ENCODE peak calls at places on chromosome X, in six cellular contexts. O, R, X, I, M and D are unnamed samples.

GRCh38 chrX:46676399-46677351 is 82.2 kb downstream of the SLC9A7 start:
- DNase-seq in M (no peak), X (no peak), R (no peak), I (no peak), O (no peak), D (no peak)

GRCh38 chrX:134908235-134908834 is 82.5 kb upstream of the SMIM10 start:
- DNase-seq in I (no peak), O (no peak), X (no peak), M (no peak), R (no peak), D (no peak)

GRCh38 chrX:70332600-70332999 is 42.7 kb downstream of the KIF4A start:
- DNase-seq in X (no peak), I (no peak), O (no peak), R (peak; percentile 4), M (no peak), D (no peak)

GRCh38 chrX:96483642-96484160 is 200.9 kb upstream of the DIAPH2 start:
- DNase-seq in R (no peak), O (no peak), M (no peak), X (no peak), I (no peak), D (no peak)

GRCh38 chrX:110425222-110425621 is 66.6 kb downstream of the RTL9 start:
- DNase-seq in I (no peak), R (no peak), M (no peak), X (no peak), O (no peak), D (no peak)

GRCh38 chrX:20913760-20914159 is 460.5 kb upstream of the CNKSR2 start:
- DNase-seq in O (no peak), R (no peak), X (no peak), M (no peak), I (no peak), D (no peak)

GRCh38 chrX:101108293-101108692 is 10.3 kb downstream of the CENPI start:
- DNase-seq in R (no peak), O (no peak), M (no peak), X (no peak), I (no peak), D (no peak)

GRCh38 chrX:102599950-102600579 is 750 bp downstream of the ARMCX5 start:
- DNase-seq in M (no peak), R (no peak), O (no peak), I (no peak), X (no peak), D (no peak)

GRCh38 chrX:9048801-9049200 is 14.9 kb upstream of the FAM9B start:
- DNase-seq in R (no peak), M (no peak), X (no peak), I (no peak), O (no peak), D (no peak)

GRCh38 chrX:71541546-71542022 is 8.7 kb downstream of the OGT start:
- DNase-seq in I (no peak), M (no peak), X (no peak), R (no peak), O (no peak), D (no peak)

DNA sequence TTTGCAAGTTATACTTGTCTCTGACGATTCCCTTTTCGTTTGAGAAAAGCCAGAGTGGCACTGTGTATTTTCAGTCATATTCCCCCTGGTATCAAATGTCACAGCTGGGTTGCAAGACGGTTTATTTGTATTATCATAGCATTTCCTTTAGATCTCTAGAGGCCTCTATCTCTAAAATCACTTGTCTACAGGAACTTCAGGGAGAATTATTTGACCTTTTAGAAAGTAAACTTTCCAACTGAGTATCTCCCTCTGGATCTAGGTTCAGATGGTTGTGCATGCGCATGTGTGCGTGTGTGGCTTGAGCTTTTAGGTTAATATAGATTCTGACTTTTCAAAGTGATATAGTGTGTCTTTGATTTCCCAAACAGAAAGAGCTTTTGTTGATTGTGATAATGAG is 15.1 kb upstream of the TAB3 start:
- DNase-seq in M (no peak), X (no peak), I (no peak), O (no peak), R (no peak), D (no peak)
- TF ChIP-seq EP300 in M (no peak), X (no peak), I (no peak), O (no peak), R (no peak), D (no peak)

GRCh38 chrX:29653721-29654120 is 561.6 kb upstream of the MAGEB2 start:
- DNase-seq in I (no peak), R (no peak), M (no peak), O (no peak), X (no peak), D (no peak)

GRCh38 chrX:29648161-29648560 is 567.2 kb upstream of the MAGEB2 start:
- DNase-seq in R (no peak), M (no peak), O (no peak), X (no peak), I (no peak), D (no peak)

GRCh38 chrX:29652484-29652883 is 562.9 kb upstream of the MAGEB2 start:
- DNase-seq in I (no peak), M (no peak), O (no peak), R (no peak), X (no peak), D (no peak)
- TF ChIP-seq EP300 in I (no peak), M (no peak), O (no peak), R (no peak), X (no peak), D (no peak)

DNA sequence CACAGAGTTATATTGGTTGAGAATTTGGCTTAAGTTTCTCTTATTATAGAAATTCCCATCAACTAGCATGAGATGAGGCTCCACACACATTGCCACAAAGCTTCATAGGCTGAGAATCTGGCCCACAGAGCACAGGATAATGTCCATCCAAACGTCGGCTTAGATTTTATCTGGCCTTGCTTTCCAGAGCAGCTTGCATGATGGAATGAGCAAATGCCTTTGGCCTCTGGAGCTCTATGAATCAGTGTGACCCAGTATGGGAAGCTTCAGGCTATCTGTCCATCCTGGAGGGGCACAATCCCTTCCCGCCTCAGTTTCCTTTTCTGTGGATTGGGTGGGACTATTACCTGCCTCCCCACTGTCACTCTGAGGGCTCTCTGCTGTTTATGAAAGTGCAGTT is 131.5 kb upstream of the NDP start:
- DNase-seq in I (no peak), M (no peak), X (no peak), R (no peak), O (no peak), D (no peak)
- TF ChIP-seq EP300 in I (no peak), M (no peak), X (no peak), R (no peak), O (no peak), D (no peak)

DNA sequence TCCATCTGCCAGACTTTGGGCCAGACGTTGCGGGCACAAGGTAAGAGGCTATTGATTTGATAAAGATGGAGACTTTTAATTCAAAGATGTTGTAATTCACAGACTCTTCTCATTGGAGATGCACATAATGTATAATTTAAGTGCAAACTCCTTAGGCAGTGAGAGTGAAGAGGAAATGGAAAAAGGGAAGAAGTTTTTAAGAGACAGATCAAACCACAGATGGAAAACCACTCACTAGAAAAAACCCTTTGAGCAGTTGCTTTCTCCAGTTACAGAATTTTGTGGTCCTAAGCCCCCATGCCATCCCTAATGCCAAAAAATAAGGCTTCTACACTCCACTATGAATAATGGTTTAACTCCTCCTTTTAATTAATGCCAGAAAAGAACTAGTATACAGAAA is 977.1 kb upstream of the PRKX start:
- DNase-seq in O (no peak), I (no peak), R (no peak), X (no peak), M (no peak), D (no peak)
- TF ChIP-seq EP300 in O (no peak), I (no peak), R (no peak), X (no peak), M (no peak), D (no peak)

DNA sequence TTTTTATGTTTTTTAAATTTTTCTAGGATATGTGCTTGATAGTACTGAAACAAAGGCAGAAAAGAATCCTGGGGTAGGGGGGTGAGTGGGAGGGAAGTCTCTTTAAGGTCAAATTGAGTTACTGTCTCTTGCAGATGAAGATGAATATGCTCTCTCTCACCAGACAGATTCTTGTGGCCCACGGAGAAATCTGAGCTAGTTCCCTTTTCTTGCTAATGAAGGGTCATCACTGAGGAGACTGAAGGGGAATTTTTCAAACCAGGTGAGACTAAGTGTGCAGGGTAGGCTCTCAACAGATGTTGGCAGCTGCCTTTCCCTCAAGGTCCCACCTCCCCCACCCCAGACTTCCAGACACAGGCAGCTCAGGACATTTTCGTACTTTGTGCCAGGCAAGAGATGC is 21.5 kb downstream of the FAM9C start:
- DNase-seq in O (no peak), X (no peak), R (no peak), I (no peak), M (no peak), D (no peak)
- TF ChIP-seq EP300 in O (no peak), X (no peak), R (no peak), I (no peak), M (peak; percentile 75), D (no peak)

GRCh38 chrX:53682885-53683555 is 3.5 kb downstream of the HUWE1 start:
- DNase-seq in M (no peak), X (peak; percentile 5), R (peak; percentile 46), O (peak; percentile 67), I (no peak), D (no peak)
- TF ChIP-seq EP300 in M (no peak), X (no peak), R (no peak), O (no peak), I (no peak), D (no peak)

GRCh38 chrX:153381684-153382532 is 19.2 kb downstream of the PNMA6E start:
- DNase-seq in R (peak; percentile 19), X (peak; percentile 4), M (no peak), I (peak; percentile 78), O (no peak), D (no peak)
- TF ChIP-seq EP300 in R (no peak), X (no peak), M (no peak), I (no peak), O (no peak), D (no peak)